ENCODE peak calls at places on chromosomes 11 and 22, in eight cellular contexts. U is heart left ventricle; B is NCI-H1105 treated with DMSO at 0.1 percent for 48 hours; S is activated CD8-positive, alpha-beta memory T cell treated with anti-CD3 and anti-CD28 coated beads for 1 hour; T is LoVo; W is substantia nigra; J is MCF 10A; A is PC-3. X is an unnamed sample.

GRCh38 chr11:121841487-121842167 is 274.4 kb downstream of the BLID start:
- DNase-seq in U (no peak), B (peak; percentile 25), S (no peak), T (no peak), W (no peak), J (no peak), A (peak; percentile 47), X (no peak)

GRCh38 chr22:49322861-49323622 is 504.6 kb downstream of the BRD1 start:
- DNase-seq in U (no peak), B (no peak), S (no peak), T (no peak), W (no peak), J (no peak), A (no peak), X (peak; percentile 54)

GRCh38 chr22:37147186-37147990 is 2.3 kb downstream of the IL2RB start:
- DNase-seq in U (no peak), B (no peak), S (no peak), T (no peak), W (no peak), J (no peak), A (no peak), X (no peak)

GRCh38 chr11:63554901-63555218 is 8.3 kb downstream of the PLAAT2 start:
- DNase-seq in U (no peak), B (no peak), S (no peak), T (no peak), W (no peak), J (no peak), A (no peak), X (no peak)

GRCh38 chr22:49492308-49492707 is 335.4 kb downstream of the BRD1 start:
- DNase-seq in U (no peak), B (no peak), S (no peak), T (no peak), W (no peak), J (no peak), A (no peak), X (peak; percentile 21)

GRCh38 chr11:68501813-68502212 is 41.3 kb downstream of the PPP6R3 start:
- DNase-seq in U (no peak), B (no peak), S (no peak), T (no peak), W (no peak), J (no peak), A (no peak), X (no peak)

GRCh38 chr11:34269031-34269430 is 88.8 kb downstream of the ABTB2 start:
- DNase-seq in U (no peak), B (no peak), S (no peak), T (no peak), W (no peak), J (no peak), A (no peak), X (no peak)

GRCh38 chr11:46725338-46726205 is 6.6 kb downstream of the F2 start:
- DNase-seq in U (no peak), B (no peak), S (no peak), T (no peak), W (no peak), J (no peak), A (no peak), X (no peak)

GRCh38 chr22:19723990-19724827 is 870 bp downstream of the GP1BB start:
- DNase-seq in U (no peak), B (peak; percentile 41), S (no peak), T (no peak), W (no peak), J (no peak), A (peak; percentile 61), X (no peak)

GRCh38 chr11:129163714-129164164 is 28.4 kb downstream of the ARHGAP32 start:
- DNase-seq in U (no peak), B (no peak), S (no peak), T (no peak), W (no peak), J (no peak), A (no peak), X (no peak)

GRCh38 chr11:2768471-2769408 is 68.9 kb upstream of the KCNQ1OT1 start:
- DNase-seq in U (peak; percentile 3), B (no peak), S (no peak), T (no peak), W (no peak), J (peak; percentile 59), A (peak; percentile 85), X (peak; percentile 67)

GRCh38 chr11:123838199-123838598 is 32.0 kb upstream of the OR6M1 start:
- DNase-seq in U (no peak), B (no peak), S (no peak), T (no peak), W (no peak), J (no peak), A (no peak), X (no peak)

GRCh38 chr11:96242191-96242845 is 100.7 kb downstream of the MAML2 start:
- DNase-seq in U (no peak), B (no peak), S (no peak), T (no peak), W (no peak), J (peak; percentile 72), A (no peak), X (no peak)

GRCh38 chr11:117366183-117366582 is 38.5 kb downstream of the CEP164 start:
- DNase-seq in U (no peak), B (no peak), S (no peak), T (no peak), W (no peak), J (no peak), A (no peak), X (no peak)

GRCh38 chr11:73359930-73360742 is 16.1 kb upstream of the RELT start:
- DNase-seq in U (no peak), B (no peak), S (no peak), T (no peak), W (peak; percentile 41), J (peak; percentile 29), A (peak; percentile 66), X (no peak)

GRCh38 chr11:130677486-130678153 is 229.2 kb downstream of the ADAMTS15 start:
- DNase-seq in U (peak; percentile 24), B (no peak), S (no peak), T (peak; percentile 33), W (no peak), J (peak; percentile 68), A (peak; percentile 57), X (no peak)

GRCh38 chr22:31583861-31584485 is 78.0 kb downstream of the PISD start:
- DNase-seq in U (no peak), B (no peak), S (no peak), T (no peak), W (no peak), J (no peak), A (peak; percentile 45), X (no peak)

GRCh38 chr11:19551454-19551853 is 161.2 kb upstream of the NAV2 start:
- DNase-seq in U (no peak), B (no peak), S (no peak), T (no peak), W (no peak), J (no peak), A (no peak), X (peak; percentile 16)

GRCh38 chr11:43923327-43924111 is 18.9 kb upstream of the C11orf96 start:
- DNase-seq in U (peak; percentile 76), B (no peak), S (no peak), T (no peak), W (peak; percentile 46), J (no peak), A (peak; percentile 40), X (peak; percentile 92)

GRCh38 chr11:62267050-62267449 is 2.9 kb upstream of the SCGB2A2 start:
- DNase-seq in U (no peak), B (no peak), S (no peak), T (no peak), W (no peak), J (no peak), A (peak; percentile 27), X (no peak)

GRCh38 chr11:103326070-103326794 is 217.0 kb downstream of the DYNC2H1 start:
- DNase-seq in U (peak; percentile 34), B (peak; percentile 63), S (no peak), T (peak; percentile 62), W (no peak), J (peak; percentile 75), A (peak; percentile 92), X (no peak)

GRCh38 chr22:37196539-37197450 is 8.7 kb upstream of the C1QTNF6 start:
- DNase-seq in U (peak; percentile 87), B (no peak), S (no peak), T (peak; percentile 50), W (peak; percentile 36), J (peak; percentile 94), A (peak; percentile 84), X (peak; percentile 89)

GRCh38 chr11:65571940-65572339 is 398 bp upstream of the FAM89B start:
- DNase-seq in U (no peak), B (peak; percentile 48), S (no peak), T (no peak), W (no peak), J (peak; percentile 77), A (peak; percentile 84), X (no peak)

GRCh38 chr11:72528121-72528520 is 93.8 kb upstream of the CLPB start:
- DNase-seq in U (no peak), B (no peak), S (no peak), T (no peak), W (no peak), J (no peak), A (no peak), X (no peak)

GRCh38 chr11:34890089-34890488 is 26.1 kb downstream of the APIP start:
- DNase-seq in U (no peak), B (no peak), S (no peak), T (peak; percentile 11), W (no peak), J (peak; percentile 27), A (peak; percentile 57), X (no peak)

GRCh38 chr11:112628676-112629075 is 332.5 kb upstream of the NCAM1 start:
- DNase-seq in U (no peak), B (no peak), S (no peak), T (no peak), W (no peak), J (no peak), A (no peak), X (no peak)

GRCh38 chr11:3802016-3802790 is 4.8 kb upstream of the NUP98 start:
- DNase-seq in U (no peak), B (no peak), S (no peak), T (peak; percentile 30), W (no peak), J (no peak), A (no peak), X (no peak)

GRCh38 chr11:86497310-86497709 is 122.6 kb downstream of the CCDC81 start:
- DNase-seq in U (no peak), B (no peak), S (no peak), T (peak; percentile 29), W (no peak), J (no peak), A (no peak), X (no peak)

GRCh38 chr22:19151329-19152191 is 1.5 kb upstream of the GSC2 start:
- DNase-seq in U (no peak), B (no peak), S (no peak), T (no peak), W (no peak), J (no peak), A (no peak), X (no peak)